ENCODE peak calls at places on chromosomes 11 and 22, in six cellular contexts. J is NCI-H1092; B is MV-4-11; Q is kidney; O is activated naive CD8-positive, alpha-beta T cell treated with anti-CD3 and anti-CD28 coated beads, Interleukin-2, amount 50 U/mL, for 24 hours; D is CD4-positive, CD25-positive, alpha-beta regulatory T cell. M is an unnamed sample.

GRCh38 chr22:28995551-28995950 is 66.1 kb downstream of the C22orf31 start:
- DNase-seq in J (no peak), B (no peak), Q (no peak), O (no peak), D (no peak), M (no peak)

GRCh38 chr11:27319065-27319464 is 44.0 kb downstream of the CCDC34 start:
- DNase-seq in J (no peak), B (no peak), Q (no peak), O (no peak), D (no peak), M (no peak)

GRCh38 chr11:21814169-21814568 is 378.7 kb upstream of the ANO5 start:
- DNase-seq in J (no peak), B (no peak), Q (no peak), O (no peak), D (no peak), M (no peak)

GRCh38 chr11:1738380-1738779 is 12.0 kb downstream of the IFITM10 start:
- DNase-seq in J (no peak), B (no peak), Q (no peak), O (no peak), D (no peak), M (no peak)

GRCh38 chr11:12657336-12657735 is 16.9 kb upstream of the TEAD1 start:
- DNase-seq in J (no peak), B (no peak), Q (no peak), O (no peak), D (no peak), M (no peak)

GRCh38 chr11:64611961-64612646 is 21.1 kb downstream of the SLC22A12 start:
- DNase-seq in J (no peak), B (peak; percentile 25), Q (no peak), O (no peak), D (no peak), M (peak; percentile 27)

GRCh38 chr11:109794501-109794900 is 298.7 kb upstream of the ZC3H12C start:
- DNase-seq in J (no peak), B (no peak), Q (no peak), O (no peak), D (no peak), M (no peak)

GRCh38 chr11:67286621-67287333 is 2.3 kb upstream of the ANKRD13D start:
- DNase-seq in J (no peak), B (peak; percentile 37), Q (peak; percentile 82), O (no peak), D (no peak), M (no peak)

GRCh38 chr22:37366601-37367000 is 60.7 kb downstream of the ELFN2 start:
- DNase-seq in J (no peak), B (no peak), Q (no peak), O (no peak), D (no peak), M (no peak)

GRCh38 chr11:130886704-130887103 is 29.6 kb downstream of the SNX19 start:
- DNase-seq in J (no peak), B (no peak), Q (no peak), O (no peak), D (no peak), M (no peak)

GRCh38 chr11:8756201-8756600 is 73.6 kb downstream of the RPL27A start:
- DNase-seq in J (no peak), B (no peak), Q (no peak), O (no peak), D (no peak), M (no peak)

GRCh38 chr11:21572210-21572609 is 620.7 kb upstream of the ANO5 start:
- DNase-seq in J (no peak), B (no peak), Q (no peak), O (no peak), D (no peak), M (no peak)

GRCh38 chr11:70108250-70108649 is 30.1 kb downstream of the ANO1 start:
- DNase-seq in J (no peak), B (no peak), Q (no peak), O (no peak), D (no peak), M (no peak)

GRCh38 chr11:72705442-72706365 is 31.5 kb upstream of the PDE2A start:
- DNase-seq in J (no peak), B (no peak), Q (peak; percentile 64), O (no peak), D (no peak), M (no peak)

GRCh38 chr11:8039530-8040260 is 41.3 kb upstream of the TUB start:
- DNase-seq in J (no peak), B (no peak), Q (peak; percentile 35), O (no peak), D (no peak), M (no peak)

GRCh38 chr11:104866815-104867214 is 31.4 kb downstream of the CASP12 start:
- DNase-seq in J (no peak), B (no peak), Q (no peak), O (no peak), D (no peak), M (no peak)

GRCh38 chr11:126352934-126353801 is 2.3 kb upstream of the ST3GAL4 start:
- DNase-seq in J (no peak), B (peak; percentile 69), Q (no peak), O (peak; percentile 26), D (no peak), M (peak; percentile 51)

GRCh38 chr11:24963879-24964278 is 467.0 kb downstream of the LUZP2 start:
- DNase-seq in J (no peak), B (no peak), Q (no peak), O (no peak), D (no peak), M (no peak)

GRCh38 chr11:969651-970205 is 44.1 kb downstream of the AP2A2 start:
- DNase-seq in J (no peak), B (no peak), Q (peak; percentile 25), O (no peak), D (no peak), M (no peak)

GRCh38 chr11:95923730-95924413 is at the start of gene MTMR2:
- DNase-seq in J (peak; percentile 69), B (peak; percentile 54), Q (peak; percentile 92), O (peak; percentile 74), D (peak; percentile 28), M (peak; percentile 67)

GRCh38 chr22:39984006-39984405 is 10.7 kb upstream of the FAM83F start:
- DNase-seq in J (no peak), B (no peak), Q (no peak), O (no peak), D (no peak), M (no peak)

GRCh38 chr11:8229299-8230177 is 34.1 kb downstream of the LMO1 start:
- DNase-seq in J (peak; percentile 90), B (no peak), Q (no peak), O (no peak), D (no peak), M (no peak)

GRCh38 chr11:11533751-11534150 is 88.1 kb downstream of the GALNT18 start:
- DNase-seq in J (peak; percentile 80), B (no peak), Q (no peak), O (no peak), D (no peak), M (no peak)

GRCh38 chr22:43152001-43152354 is 619 bp downstream of the TSPO start:
- DNase-seq in J (no peak), B (no peak), Q (no peak), O (peak; percentile 23), D (no peak), M (no peak)